ENCODE peak calls at places on chromosomes 3 and 15, in five cellular contexts. G is T-helper 17 cell; R is T-helper 2 cell treated with Interferon-gamma antibody and Interleukin-4, amounts not matched to agents 5 μg/mL and 100 μg/mL, for 36 hours; P is D721Med; L is NCI-H1930. O is an unnamed sample.

GRCh38 chr3:18847583-18848197 is 300.6 kb upstream of the KCNH8 start:
- DNase-seq in R (no peak), L (no peak), G (no peak), P (no peak), O (peak)

GRCh38 chr3:99981138-99981537 is 133.2 kb downstream of the FILIP1L start:
- DNase-seq in G (no peak), P (no peak), R (no peak), L (no peak), O (no peak)

GRCh38 chr15:75573001-75573400 is 6.1 kb downstream of the PTPN9 start:
- DNase-seq in G (no peak), P (no peak), R (no peak), L (no peak), O (no peak)

GRCh38 chr3:131216801-131217200 is 164.8 kb upstream of the NUDT16 start:
- DNase-seq in G (no peak), P (no peak), R (no peak), L (no peak), O (peak)

GRCh38 chr15:31277335-31278055 is 49.1 kb upstream of the KLF13 start:
- DNase-seq in G (no peak), P (no peak), R (peak), L (no peak), O (no peak)

GRCh38 chr3:160831411-160831810 is 75.4 kb downstream of the PPM1L start:
- DNase-seq in G (no peak), R (no peak), P (no peak), L (no peak), O (no peak)

GRCh38 chr3:45551214-45552010 is 43.1 kb upstream of the LIMD1 start:
- DNase-seq in L (no peak), P (no peak), G (no peak), R (peak), O (no peak)

GRCh38 chr3:30167511-30168135 is 438.8 kb upstream of the TGFBR2 start:
- DNase-seq in L (no peak), P (no peak), R (no peak), G (no peak), O (no peak)

GRCh38 chr3:49611714-49612113 is 57.4 kb downstream of the BSN start:
- DNase-seq in L (no peak), P (no peak), G (no peak), R (no peak), O (no peak)

O was measured in GM23338.